ENCODE peak calls at places on chromosomes 6 and 20, in seven cellular contexts. I, S, N, K, X, E and V are unnamed samples.
A peak's percentile ranks its signal among the peaks of the same experiment; 100 is the strongest.

GRCh38 chr20:31707258-31707615 is 15.4 kb downstream of the BCL2L1 start:
- DNase-seq in I (no peak), S (no peak), N (no peak), K (no peak), X (no peak), E (no peak), V (no peak)

GRCh38 chr6:139270249-139270648 is 21.5 kb downstream of the TXLNB start:
- DNase-seq in I (no peak), S (no peak), N (no peak), K (no peak), X (no peak), E (no peak), V (no peak)

GRCh38 chr6:156791261-156791850 is 14.2 kb downstream of the ARID1B start:
- DNase-seq in I (peak; percentile 84), S (no peak), N (no peak), K (peak; percentile 62), X (peak; percentile 31), E (no peak), V (no peak)

GRCh38 chr20:38290829-38291581 is 13.0 kb upstream of the BPI start:
- DNase-seq in I (no peak), S (no peak), N (peak; percentile 65), K (peak; percentile 92), X (peak; percentile 73), E (no peak), V (no peak)

GRCh38 chr6:34350100-34350936 is 42.2 kb downstream of the NUDT3 start:
- DNase-seq in I (no peak), S (no peak), N (no peak), K (peak; percentile 37), X (no peak), E (no peak), V (no peak)

GRCh38 chr20:24866008-24866407 is 83.1 kb upstream of the CST7 start:
- DNase-seq in I (no peak), S (no peak), N (no peak), K (no peak), X (no peak), E (no peak), V (no peak)

GRCh38 chr6:53960311-53960710 is 150.9 kb upstream of the MLIP start:
- DNase-seq in I (no peak), S (no peak), N (no peak), K (peak; percentile 34), X (peak; percentile 60), E (no peak), V (no peak)

GRCh38 chr6:15322184-15322583 is 76.3 kb downstream of the JARID2 start:
- DNase-seq in I (no peak), S (no peak), N (no peak), K (no peak), X (no peak), E (no peak), V (no peak)

GRCh38 chr6:27177454-27178000 is 70.0 kb upstream of the PRSS16 start:
- DNase-seq in I (peak; percentile 64), S (peak; percentile 91), N (peak; percentile 64), K (peak; percentile 93), X (peak; percentile 95), E (peak; percentile 38), V (no peak)

GRCh38 chr6:129748901-129749748 is 39.1 kb upstream of the ARHGAP18 start:
- DNase-seq in I (no peak), S (peak; percentile 53), N (peak; percentile 54), K (peak; percentile 71), X (peak; percentile 81), E (no peak), V (peak; percentile 39)

GRCh38 chr6:77633471-77633870 is 19.4 kb upstream of the MEI4 start:
- DNase-seq in I (no peak), S (no peak), N (no peak), K (no peak), X (no peak), E (no peak), V (no peak)

GRCh38 chr20:38143646-38144554 is 21.2 kb downstream of the TGM2 start:
- DNase-seq in I (no peak), S (peak; percentile 69), N (peak; percentile 97), K (peak; percentile 96), X (peak; percentile 97), E (no peak), V (peak; percentile 84)

GRCh38 chr6:28817808-28818145 is 106.0 kb downstream of the TRIM27 start:
- DNase-seq in I (no peak), S (no peak), N (no peak), K (no peak), X (no peak), E (no peak), V (no peak)
- H3K4me3 ChIP-seq in I (no peak overlapping the region), S (no peak overlapping the region), N (no peak overlapping the region), K (peak overlapping the region; percentile 66), X (peak overlapping the region; percentile 34), E (no peak overlapping the region), V (no peak overlapping the region)

GRCh38 chr6:37559060-37559459 is 59.4 kb upstream of the CCDC167 start:
- DNase-seq in I (no peak), S (no peak), N (no peak), K (no peak), X (no peak), E (no peak), V (no peak)
- H3K4me3 ChIP-seq in I (no peak overlapping the region), S (no peak overlapping the region), N (no peak overlapping the region), K (no peak overlapping the region), X (no peak overlapping the region), E (no peak overlapping the region), V (no peak overlapping the region)

GRCh38 chr6:11650711-11651110 is 113.2 kb downstream of the TMEM170B start:
- DNase-seq in I (no peak), S (no peak), N (no peak), K (peak; percentile 36), X (no peak), E (no peak), V (no peak)
- H3K4me3 ChIP-seq in I (no peak overlapping the region), S (no peak overlapping the region), N (no peak overlapping the region), K (no peak overlapping the region), X (no peak overlapping the region), E (no peak overlapping the region), V (no peak overlapping the region)

GRCh38 chr6:31614075-31614619 is 887 bp upstream of the AIF1 start:
- DNase-seq in I (no peak), S (peak; percentile 44), N (no peak), K (no peak), X (no peak), E (no peak), V (no peak)

GRCh38 chr6:31610891-31611425 is 4.1 kb upstream of the AIF1 start:
- DNase-seq in I (no peak), S (no peak), N (no peak), K (no peak), X (peak; percentile 20), E (no peak), V (no peak)

GRCh38 chr6:31615748-31616147 is 714 bp downstream of the AIF1 start:
- DNase-seq in I (peak; percentile 41), S (no peak), N (no peak), K (no peak), X (no peak), E (no peak), V (no peak)

GRCh38 chr6:31617010-31617409 is 2.0 kb downstream of the AIF1 start:
- DNase-seq in I (no peak), S (no peak), N (no peak), K (peak; percentile 28), X (no peak), E (no peak), V (no peak)

DNA sequence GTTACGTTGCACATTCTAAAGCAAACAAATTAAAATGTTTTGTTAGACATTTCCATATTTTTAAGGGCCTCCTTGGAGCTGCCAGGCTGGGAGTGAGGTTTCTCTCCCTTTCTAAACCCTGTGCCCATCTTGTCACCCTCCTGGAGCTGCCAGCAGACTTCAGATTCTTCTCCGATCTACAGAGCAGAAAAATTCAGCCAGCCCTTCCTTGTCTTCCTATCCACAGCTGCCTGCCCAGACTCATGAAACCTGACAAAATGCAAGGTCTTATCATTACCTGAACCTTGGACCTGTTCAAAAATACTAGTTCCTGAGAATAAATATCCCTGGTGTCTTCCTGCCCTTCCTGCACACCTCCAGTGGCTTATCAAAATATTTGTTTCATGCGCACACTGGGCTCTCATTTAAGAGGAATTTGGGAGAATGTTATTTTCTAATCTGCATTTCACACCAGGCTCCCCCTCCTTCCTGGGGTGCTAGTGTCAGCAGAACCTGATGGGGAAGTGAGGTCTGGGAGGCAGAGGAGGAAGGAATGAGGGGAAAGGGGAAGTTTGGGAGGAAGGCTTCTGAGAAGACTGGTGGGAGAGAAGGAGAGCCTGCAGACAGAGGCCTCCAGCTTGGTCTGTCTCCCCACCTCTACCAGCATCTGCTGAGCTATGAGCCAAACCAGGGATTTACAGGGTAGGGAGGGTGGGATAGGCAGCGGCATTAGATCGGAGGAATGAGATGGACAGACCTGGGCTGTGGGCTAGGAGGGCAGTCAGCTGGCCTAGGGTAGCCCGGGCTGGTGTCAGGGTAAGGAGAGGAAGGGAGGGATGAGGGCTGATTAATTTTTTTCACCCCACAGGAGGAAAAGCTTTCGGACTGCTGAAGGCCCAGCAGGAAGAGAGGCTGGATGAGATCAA is at the start of gene AIF1:
- DNase-seq in I (no peak), S (no peak), N (no peak), K (no peak), X (no peak), E (no peak), V (no peak)
- H3K4me3 ChIP-seq in I (peak within 1 kb of the TSS; percentile 59), S (no peak within 1 kb of the TSS), N (no peak within 1 kb of the TSS), K (no peak within 1 kb of the TSS), X (no peak within 1 kb of the TSS), E (peak within 1 kb of the TSS; percentile 3), V (no peak within 1 kb of the TSS)

DNA sequence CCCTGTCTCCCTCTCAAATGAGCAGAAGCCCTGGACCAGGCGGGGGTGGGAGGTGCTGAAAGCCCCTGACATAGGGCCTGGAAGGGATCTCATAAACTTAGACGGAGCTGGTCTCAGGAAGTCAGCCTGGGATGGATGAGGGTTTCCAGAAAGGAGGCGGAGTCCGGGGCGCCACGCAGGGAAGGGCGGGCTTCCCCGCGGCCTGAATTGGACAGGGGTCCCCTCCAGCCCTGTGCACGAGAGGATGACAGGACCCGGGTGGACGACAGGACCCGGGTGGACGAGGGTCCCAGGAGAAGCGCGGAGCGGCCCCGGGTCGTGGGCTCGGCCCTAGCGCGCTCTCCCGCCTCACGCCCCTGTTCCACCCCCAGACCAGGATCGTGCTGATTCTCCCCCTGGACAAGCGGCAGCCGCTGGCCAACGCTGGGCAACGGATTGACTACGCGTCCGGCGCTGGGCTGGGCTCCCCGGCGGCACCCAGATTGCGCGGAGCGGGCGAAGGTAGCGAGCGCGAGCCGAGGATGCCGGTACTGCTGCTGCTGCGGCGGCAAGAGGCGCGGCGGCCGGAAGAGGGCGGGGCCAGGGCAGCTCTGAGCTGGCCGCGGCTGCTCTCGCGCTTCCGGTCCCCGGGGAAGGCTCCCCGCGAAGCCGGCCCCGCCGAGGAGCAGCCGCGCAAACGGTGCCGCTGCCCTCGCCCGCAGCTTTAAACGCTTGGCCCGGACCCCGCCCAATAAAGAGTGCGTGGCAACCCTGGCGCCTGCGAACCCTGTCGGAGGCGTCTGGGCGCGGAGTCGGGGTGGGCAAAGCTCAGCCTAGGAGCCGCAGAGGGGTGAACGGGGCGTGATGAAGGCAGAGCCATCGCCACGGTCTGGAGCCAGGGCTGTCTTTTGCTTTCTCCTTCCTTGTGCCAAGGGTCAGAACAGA is 1.3 kb downstream of the C20orf144 start:
- DNase-seq in I (peak; percentile 79), S (peak; percentile 90), N (no peak), K (peak; percentile 73), X (peak; percentile 91), E (no peak), V (no peak)
- H3K4me3 ChIP-seq in I (peak overlapping the region; percentile 58), S (peak overlapping the region; percentile 87), N (peak overlapping the region; percentile 82), K (peak overlapping the region; percentile 88), X (peak overlapping the region; percentile 85), E (peak overlapping the region; percentile 93), V (peak overlapping the region; percentile 73)

GRCh38 chr6:2665169-2666070 is 85.3 kb downstream of the MYLK4 start:
- DNase-seq in I (no peak), S (no peak), N (no peak), K (no peak), X (no peak), E (no peak), V (no peak)
- H3K4me3 ChIP-seq in I (no peak overlapping the region), S (no peak overlapping the region), N (no peak overlapping the region), K (no peak overlapping the region), X (no peak overlapping the region), E (no peak overlapping the region), V (no peak overlapping the region)